ENCODE peak calls at places on chromosomes 7 and 10, in four cellular contexts. W is tibial artery, M is PC-3, X is prostate gland. C is an unnamed sample.
A peak's percentile ranks its signal among the peaks of the same experiment; 100 is the strongest.

GRCh38 chr10:17838080-17838634 is 29.0 kb downstream of the MRC1 start:
- DNase-seq in M (no peak), X (no peak), W (no peak), C (no peak)

GRCh38 chr7:47336178-47337020 is 245.5 kb downstream of the TNS3 start:
- DNase-seq in W (peak; percentile 80), M (no peak), X (peak; percentile 81), C (peak; percentile 90)

GRCh38 chr10:69657417-69657816 is 27.4 kb downstream of the FAM241B start:
- DNase-seq in W (no peak), M (peak; percentile 19), X (no peak), C (no peak)

GRCh38 chr10:73865459-73866442 is 8.6 kb downstream of the CAMK2G start:
- DNase-seq in W (peak; percentile 49), X (no peak), M (no peak), C (peak; percentile 89)

GRCh38 chr7:155404976-155405375 is 53.0 kb upstream of the EN2 start:
- DNase-seq in X (no peak), M (no peak), W (no peak), C (no peak)

GRCh38 chr7:125059861-125060456 is 130.3 kb upstream of the POT1 start:
- DNase-seq in W (no peak), X (no peak), M (peak; percentile 50), C (no peak)

GRCh38 chr10:60426425-60426824 is 36.8 kb upstream of the ANK3 start:
- DNase-seq in X (no peak), W (no peak), M (peak; percentile 98), C (no peak)

GRCh38 chr10:63651864-63652263 is 130.7 kb downstream of the REEP3 start:
- DNase-seq in W (no peak), X (no peak), M (no peak), C (no peak)

GRCh38 chr7:47888371-47889265 is 59.6 kb downstream of the PKD1L1 start:
- DNase-seq in M (no peak), X (no peak), W (no peak), C (peak; percentile 10)

GRCh38 chr10:132868995-132869394 is 73.4 kb downstream of the CFAP46 start:
- DNase-seq in M (no peak), X (no peak), W (peak; percentile 12), C (peak; percentile 78)

GRCh38 chr7:40244226-40244625 is 109.4 kb downstream of the SUGCT start:
- DNase-seq in X (no peak), M (no peak), W (no peak), C (no peak)

GRCh38 chr10:31587691-31588090 is 268.7 kb downstream of the ZEB1 start:
- DNase-seq in X (no peak), W (no peak), M (no peak), C (no peak)

GRCh38 chr7:46071601-46072000 is 150.5 kb upstream of the IGFBP3 start:
- DNase-seq in M (no peak), W (no peak), X (no peak), C (no peak)

GRCh38 chr7:23012797-23013714 is 874 bp downstream of the HYCC1 start:
- DNase-seq in X (peak; percentile 5), M (peak; percentile 18), W (peak; percentile 31), C (peak; percentile 90)

GRCh38 chr7:94338921-94339371 is 55.7 kb upstream of the COL1A2 start:
- DNase-seq in X (no peak), M (peak; percentile 36), W (no peak), C (no peak)

GRCh38 chr10:124028700-124029487 is 64.5 kb downstream of the CHST15 start:
- DNase-seq in X (no peak), M (no peak), W (no peak), C (no peak)

GRCh38 chr10:132270721-132271457 is 36.9 kb downstream of the STK32C start:
- DNase-seq in M (no peak), W (no peak), X (no peak), C (no peak)

GRCh38 chr10:21171197-21171935 is 274.3 kb upstream of the NEBL start:
- DNase-seq in X (no peak), M (peak; percentile 6), W (no peak), C (no peak)

GRCh38 chr10:6218692-6219493 is 16.2 kb downstream of the PFKFB3 start:
- DNase-seq in M (no peak), W (no peak), X (no peak), C (no peak)

GRCh38 chr7:154892459-154892858 is 110.5 kb downstream of the PAXIP1 start:
- DNase-seq in W (no peak), M (no peak), X (no peak), C (no peak)

GRCh38 chr10:127734753-127735152 is 2.2 kb upstream of the FOXI2 start:
- DNase-seq in X (no peak), W (no peak), M (no peak), C (no peak)

GRCh38 chr7:95199779-95200558 is 124.4 kb downstream of the PON1 start:
- DNase-seq in M (peak; percentile 60), X (peak; percentile 5), W (peak; percentile 23), C (no peak)

GRCh38 chr7:103637726-103638125 is 191.7 kb upstream of the SLC26A5 start:
- DNase-seq in W (no peak), X (no peak), M (peak; percentile 69), C (no peak)

GRCh38 chr10:22445460-22445859 is 100.2 kb downstream of the SPAG6 start:
- DNase-seq in W (no peak), M (no peak), X (no peak), C (no peak)

GRCh38 chr7:75650062-75650461 is 88.7 kb downstream of the HIP1 start:
- DNase-seq in M (no peak), X (no peak), W (no peak), C (no peak)
- TF ChIP-seq CTCF in M (no peak), X (no peak), W (no peak), C (no peak)

DNA sequence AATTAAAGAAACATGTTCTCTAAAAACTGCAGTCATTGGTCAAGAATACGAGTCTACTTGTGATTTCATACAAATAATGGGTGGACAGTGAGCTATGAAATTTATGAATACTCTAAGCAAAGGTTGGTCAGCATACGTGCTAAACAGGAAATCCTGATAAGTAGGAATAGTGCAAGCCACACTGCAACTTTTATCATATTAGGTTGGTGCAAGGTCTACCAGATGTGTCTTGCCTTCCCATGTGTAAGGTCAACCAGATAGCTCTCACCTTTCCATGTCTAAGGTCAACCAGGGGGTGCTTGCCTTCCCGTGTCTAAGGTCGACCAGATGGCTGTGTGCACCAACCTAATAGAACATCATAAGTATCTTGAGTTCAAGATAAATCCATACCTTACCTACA is 2.0 kb upstream of the ITGB1 start:
- DNase-seq in W (no peak), X (no peak), M (peak; percentile 44), C (no peak)
- H3K4me3 ChIP-seq in W (no peak overlapping the region), X (no peak overlapping the region), M (peak overlapping the region; percentile 75), C (no peak overlapping the region)

DNA sequence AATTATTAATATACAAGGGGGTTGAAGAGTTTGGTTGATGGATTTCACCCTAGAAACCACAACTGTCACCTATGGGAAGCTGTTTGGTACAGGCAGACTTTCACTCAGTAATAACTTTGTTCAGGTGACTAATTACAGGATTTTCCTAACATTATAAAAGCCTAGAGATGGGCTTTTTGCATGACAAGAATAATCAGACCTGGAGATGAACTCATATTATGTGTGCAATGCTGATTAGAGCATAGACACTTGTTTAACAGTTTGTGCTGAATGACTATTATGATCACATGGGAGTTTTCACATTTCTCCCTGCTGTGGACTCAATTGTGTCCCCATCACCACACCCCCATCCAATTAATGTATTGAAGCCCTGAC is 90.2 kb upstream of the STEAP4 start:
- DNase-seq in W (no peak), X (no peak), M (no peak), C (no peak)
- TF ChIP-seq CTCF in W (no peak), X (no peak), M (no peak), C (no peak)

GRCh38 chr10:12334186-12334530 is 15.2 kb upstream of the CAMK1D start:
- DNase-seq in W (no peak), X (no peak), M (no peak), C (no peak)

GRCh38 chr10:12333382-12334185 is 15.8 kb upstream of the CAMK1D start:
- DNase-seq in X (peak; percentile 42), M (peak; percentile 86), W (peak; percentile 85), C (peak; percentile 71)

GRCh38 chr10:12337973-12338372 is 11.4 kb upstream of the CAMK1D start:
- DNase-seq in W (no peak), M (no peak), X (no peak), C (no peak)

GRCh38 chr10:12337407-12337806 is 11.9 kb upstream of the CAMK1D start:
- DNase-seq in X (no peak), W (no peak), M (no peak), C (no peak)

GRCh38 chr10:12332572-12333381 is 16.6 kb upstream of the CAMK1D start:
- DNase-seq in M (no peak), X (no peak), W (no peak), C (no peak)
- H3K4me3 ChIP-seq in M (peak overlapping the region; percentile 49), X (no peak overlapping the region), W (peak overlapping the region; percentile 16), C (no peak overlapping the region)

GRCh38 chr10:97445722-97446639 is at the start of the genes EXOSC1 and ZDHHC16:
- DNase-seq in X (peak; percentile 96), W (peak; percentile 93), M (peak; percentile 94), C (peak; percentile 93)
- TF ChIP-seq CTCF in X (peak; percentile 36), W (no peak), M (no peak), C (no peak)

GRCh38 chr10:100724531-100725027 is 20.8 kb upstream of the PAX2 start:
- DNase-seq in X (no peak), W (no peak), M (no peak), C (no peak)
- H3K4me3 ChIP-seq in X (no peak overlapping the region), W (no peak overlapping the region), M (no peak overlapping the region), C (no peak overlapping the region)

GRCh38 chr10:13614530-13615332 is 28.0 kb downstream of the PRPF18 start:
- DNase-seq in M (peak; percentile 39), W (no peak), X (peak; percentile 40), C (no peak)
- TF ChIP-seq CTCF in M (no peak), W (no peak), X (no peak), C (no peak)

DNA sequence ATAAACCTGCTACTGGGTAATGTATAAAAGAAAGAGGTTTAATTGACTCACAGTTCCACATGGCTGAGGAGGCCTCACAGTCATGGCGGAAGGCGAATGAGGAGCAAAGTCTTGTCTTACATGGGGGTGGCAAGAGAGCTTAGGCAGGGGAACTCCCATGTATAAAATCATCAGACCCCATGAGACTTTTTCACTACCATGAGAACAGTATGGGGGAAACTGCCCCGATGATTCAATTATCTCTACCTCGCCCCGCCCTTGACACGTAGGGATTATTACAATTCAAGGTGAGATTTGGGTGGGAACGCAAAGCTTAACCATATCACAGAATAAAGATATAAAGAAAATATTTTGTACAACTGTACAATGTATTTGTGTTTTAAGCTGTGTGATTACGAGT is 39.4 kb upstream of the PLCE1 start:
- DNase-seq in W (no peak), M (peak; percentile 52), X (no peak), C (no peak)
- H3K4me3 ChIP-seq in W (no peak overlapping the region), M (no peak overlapping the region), X (no peak overlapping the region), C (no peak overlapping the region)

GRCh38 chr10:58393317-58393716 is 8.1 kb downstream of the TFAM start:
- DNase-seq in W (no peak), M (peak; percentile 30), X (no peak), C (no peak)
- TF ChIP-seq CTCF in W (no peak), M (peak; percentile 45), X (no peak), C (no peak)

GRCh38 chr7:134988161-134988560 is 1.9 kb downstream of the AGBL3 start:
- DNase-seq in W (no peak), M (no peak), X (no peak), C (no peak)
- H3K4me3 ChIP-seq in W (no peak overlapping the region), M (peak overlapping the region; percentile 87), X (no peak overlapping the region), C (no peak overlapping the region)

C was measured in lower leg skin.